ENCODE peak calls at places on chromosomes 6 and 20, in nine cellular contexts. W, Y, U, V, B, A, C, D and Q are unnamed samples.

GRCh38 chr6:157244175-157244574 is 79.1 kb downstream of the TMEM242 start:
- DNase-seq in V (no peak), D (no peak), W (no peak), C (no peak), U (no peak), A (no peak), B (no peak), Y (no peak), Q (peak)

GRCh38 chr6:11272491-11273192 is 40.2 kb upstream of the NEDD9 start:
- DNase-seq in V (no peak), W (peak), Y (no peak), B (peak), C (no peak), U (no peak), A (no peak), D (no peak), Q (no peak)

GRCh38 chr6:89952696-89953095 is 58.4 kb downstream of the GJA10 start:
- DNase-seq in A (no peak), W (no peak), C (no peak), D (peak), U (peak), V (no peak), Y (no peak), B (peak), Q (peak)

GRCh38 chr6:168988801-168989200 is 264.8 kb downstream of the THBS2 start:
- DNase-seq in U (no peak), W (no peak), V (no peak), C (no peak), B (no peak), A (no peak), D (no peak), Y (no peak), Q (peak)

GRCh38 chr6:159090530-159091306 is 45.9 kb upstream of the TAGAP start:
- DNase-seq in V (no peak), Y (no peak), B (no peak), W (no peak), A (peak), C (peak), D (no peak), U (no peak), Q (no peak)

GRCh38 chr6:116406678-116407345 is 36.1 kb downstream of the DSE start:
- DNase-seq in D (no peak), A (no peak), Y (no peak), C (no peak), U (no peak), V (no peak), W (no peak), B (no peak), Q (no peak)

GRCh38 chr6:13058043-13058442 is 270.3 kb downstream of the TBC1D7 start:
- DNase-seq in C (no peak), D (no peak), B (no peak), Y (no peak), U (no peak), W (no peak), A (no peak), V (no peak), Q (no peak)

GRCh38 chr6:118387921-118388701 is 160.0 kb upstream of the PLN start:
- DNase-seq in A (no peak), B (no peak), V (no peak), Y (no peak), W (no peak), D (peak), U (no peak), C (no peak), Q (peak)

GRCh38 chr20:40009542-40009941 is 679.5 kb downstream of the MAFB start:
- DNase-seq in W (no peak), Y (no peak), U (no peak), D (no peak), B (no peak), A (no peak), C (no peak), V (no peak), Q (no peak)

GRCh38 chr6:158560787-158561246 is 926 bp downstream of the TMEM181 start:
- DNase-seq in D (no peak), U (no peak), V (no peak), B (no peak), C (no peak), Y (no peak), W (peak), A (no peak), Q (peak)

GRCh38 chr6:74357329-74357728 is 661.3 kb downstream of the CD109 start:
- DNase-seq in Y (no peak), W (no peak), U (no peak), A (no peak), V (no peak), D (no peak), C (no peak), B (no peak), Q (peak)

GRCh38 chr6:139990287-139990686 is 615.8 kb upstream of the CITED2 start:
- DNase-seq in C (no peak), V (no peak), Y (no peak), U (no peak), B (no peak), W (no peak), A (no peak), D (no peak), Q (no peak)

GRCh38 chr6:7507600-7507999 is 33.9 kb upstream of the DSP start:
- DNase-seq in Y (no peak), V (no peak), D (no peak), W (no peak), A (no peak), B (no peak), C (no peak), U (no peak), Q (no peak)

GRCh38 chr20:53918949-53919361 is 151.4 kb downstream of the BCAS1 start:
- DNase-seq in U (no peak), D (no peak), V (no peak), B (no peak), C (peak), Y (no peak), A (no peak), W (no peak), Q (no peak)

GRCh38 chr6:34018961-34019606 is 126.8 kb downstream of the GRM4 start:
- DNase-seq in A (no peak), U (no peak), V (no peak), Y (no peak), C (peak), D (no peak), W (no peak), B (no peak), Q (no peak)

GRCh38 chr20:25544760-25545159 is 40.6 kb downstream of the NINL start:
- DNase-seq in U (no peak), B (no peak), W (no peak), V (no peak), A (no peak), D (no peak), Y (no peak), C (no peak), Q (no peak)

GRCh38 chr6:40788661-40789111 is 201.5 kb upstream of the LRFN2 start:
- DNase-seq in V (no peak), C (no peak), A (no peak), U (no peak), Y (no peak), B (no peak), D (no peak), W (no peak), Q (no peak)

GRCh38 chr6:41694815-41695536 is 40.4 kb downstream of the TFEB start:
- DNase-seq in Y (no peak), D (no peak), W (no peak), A (peak), U (no peak), C (no peak), V (no peak), B (no peak), Q (no peak)

GRCh38 chr6:19892250-19892649 is 55.1 kb downstream of the ID4 start:
- DNase-seq in C (peak), A (peak), U (no peak), B (peak), Y (peak), V (peak), D (no peak), W (no peak), Q (peak)

GRCh38 chr20:53688085-53688484 is 94.4 kb upstream of the ZNF217 start:
- DNase-seq in Y (no peak), W (no peak), B (no peak), C (no peak), D (no peak), A (no peak), V (no peak), U (no peak), Q (no peak)

GRCh38 chr6:100599088-100599770 is 134.5 kb upstream of the SIM1 start:
- DNase-seq in D (no peak), C (no peak), A (no peak), B (no peak), V (no peak), Y (no peak), W (no peak), U (no peak), Q (no peak)

GRCh38 chr20:64000906-64001305 is 20.0 kb downstream of the PRPF6 start:
- DNase-seq in C (no peak), Y (no peak), A (no peak), V (no peak), U (no peak), D (no peak), W (no peak), B (no peak), Q (no peak)

GRCh38 chr6:148450866-148451265 is 108.2 kb downstream of the SASH1 start:
- DNase-seq in Y (no peak), V (no peak), U (no peak), D (no peak), A (no peak), W (no peak), B (no peak), C (no peak), Q (no peak)

GRCh38 chr6:149094934-149095341 is 222.6 kb upstream of the TAB2 start:
- DNase-seq in U (no peak), A (no peak), D (no peak), B (no peak), Y (no peak), V (no peak), C (no peak), W (no peak), Q (no peak)

GRCh38 chr6:112938656-112939055 is 591.5 kb downstream of the RFPL4B start:
- DNase-seq in V (no peak), U (no peak), C (no peak), B (no peak), W (no peak), A (no peak), D (no peak), Y (no peak), Q (peak)

GRCh38 chr6:85192186-85192585 is 257.7 kb upstream of the NT5E start:
- DNase-seq in A (no peak), B (no peak), Y (no peak), W (no peak), U (no peak), C (no peak), V (no peak), D (peak), Q (peak)

GRCh38 chr6:29112135-29112534 is 4.3 kb downstream of the OR2J3 start:
- DNase-seq in C (no peak), V (no peak), D (no peak), U (no peak), A (no peak), W (no peak), B (no peak), Y (no peak), Q (peak)

GRCh38 chr6:2514965-2515543 is 235.7 kb downstream of the MYLK4 start:
- DNase-seq in U (no peak), A (no peak), C (no peak), V (no peak), D (no peak), W (no peak), B (no peak), Y (no peak), Q (no peak)

GRCh38 chr6:12844284-12845223 is 128.0 kb downstream of the PHACTR1 start:
- DNase-seq in B (peak), A (peak), V (no peak), Y (no peak), C (no peak), U (no peak), W (no peak), D (peak), Q (peak)

GRCh38 chr20:3887870-3888614 is 1.1 kb upstream of the PANK2 start:
- DNase-seq in B (peak), Y (no peak), C (peak), A (peak), D (no peak), W (no peak), U (no peak), V (no peak), Q (peak)